ENCODE peak calls at places on chromosome 17, in six cellular contexts. One of them, this sample, is unnamed.

GRCh38 chr17:39204245-39204644 is 4.2 kb downstream of the RPL19 start:
- DNase-seq in T-helper 2 cell: no peak
- DNase-seq in COR-L47: no peak
- DNase-seq in stomach: no peak
- DNase-seq in stimulated activated CD4-positive, alpha-beta T cell treated with anti-CD3 and anti-CD28 coated beads, Interleukin-2, amount 100 ng/mL, for 48 hours: no peak
- DNase-seq in hepatocyte: no peak
- DNase-seq in this sample: no peak

GRCh38 chr17:72587773-72588511 is 467.1 kb downstream of the SOX9 start:
- DNase-seq in T-helper 2 cell: peak
- DNase-seq in COR-L47: peak
- DNase-seq in stomach: no peak
- DNase-seq in stimulated activated CD4-positive, alpha-beta T cell treated with anti-CD3 and anti-CD28 coated beads, Interleukin-2, amount 100 ng/mL, for 48 hours: no peak
- DNase-seq in hepatocyte: peak
- DNase-seq in this sample: no peak

GRCh38 chr17:22703204-22703603 is 1010.9 kb downstream of the KCNJ18 start:
- DNase-seq in T-helper 2 cell: no peak
- DNase-seq in COR-L47: no peak
- DNase-seq in stomach: no peak
- DNase-seq in stimulated activated CD4-positive, alpha-beta T cell treated with anti-CD3 and anti-CD28 coated beads, Interleukin-2, amount 100 ng/mL, for 48 hours: no peak
- DNase-seq in hepatocyte: no peak
- DNase-seq in this sample: no peak

GRCh38 chr17:57121308-57122042 is 36.4 kb downstream of the AKAP1 start:
- DNase-seq in T-helper 2 cell: no peak
- DNase-seq in COR-L47: peak
- DNase-seq in stomach: peak
- DNase-seq in stimulated activated CD4-positive, alpha-beta T cell treated with anti-CD3 and anti-CD28 coated beads, Interleukin-2, amount 100 ng/mL, for 48 hours: no peak
- DNase-seq in hepatocyte: peak
- DNase-seq in this sample: no peak

GRCh38 chr17:82687375-82687861 is 11.1 kb downstream of the RAB40B start:
- DNase-seq in T-helper 2 cell: no peak
- DNase-seq in COR-L47: no peak
- DNase-seq in stomach: peak
- DNase-seq in stimulated activated CD4-positive, alpha-beta T cell treated with anti-CD3 and anti-CD28 coated beads, Interleukin-2, amount 100 ng/mL, for 48 hours: no peak
- DNase-seq in hepatocyte: no peak
- DNase-seq in this sample: peak

GRCh38 chr17:28500712-28501379 is 5.3 kb upstream of the FOXN1 start:
- DNase-seq in T-helper 2 cell: no peak
- DNase-seq in COR-L47: no peak
- DNase-seq in stomach: no peak
- DNase-seq in stimulated activated CD4-positive, alpha-beta T cell treated with anti-CD3 and anti-CD28 coated beads, Interleukin-2, amount 100 ng/mL, for 48 hours: no peak
- DNase-seq in hepatocyte: no peak
- DNase-seq in this sample: no peak

GRCh38 chr17:82876602-82877391 is 37.0 kb upstream of the ZNF750 start:
- DNase-seq in T-helper 2 cell: no peak
- DNase-seq in COR-L47: no peak
- DNase-seq in stomach: peak
- DNase-seq in stimulated activated CD4-positive, alpha-beta T cell treated with anti-CD3 and anti-CD28 coated beads, Interleukin-2, amount 100 ng/mL, for 48 hours: no peak
- DNase-seq in hepatocyte: peak
- DNase-seq in this sample: no peak

GRCh38 chr17:75006653-75007052 is 5.8 kb upstream of the MRPL58 start:
- DNase-seq in T-helper 2 cell: no peak
- DNase-seq in COR-L47: no peak
- DNase-seq in stomach: no peak
- DNase-seq in stimulated activated CD4-positive, alpha-beta T cell treated with anti-CD3 and anti-CD28 coated beads, Interleukin-2, amount 100 ng/mL, for 48 hours: no peak
- DNase-seq in hepatocyte: no peak
- DNase-seq in this sample: no peak

GRCh38 chr17:19672009-19672837 is 23.7 kb downstream of the ALDH3A2 start:
- DNase-seq in T-helper 2 cell: no peak
- DNase-seq in COR-L47: no peak
- DNase-seq in stomach: peak
- DNase-seq in stimulated activated CD4-positive, alpha-beta T cell treated with anti-CD3 and anti-CD28 coated beads, Interleukin-2, amount 100 ng/mL, for 48 hours: no peak
- DNase-seq in hepatocyte: peak
- DNase-seq in this sample: no peak

GRCh38 chr17:45131616-45132301 is 556 bp downstream of the PLCD3 start:
- DNase-seq in T-helper 2 cell: peak
- DNase-seq in COR-L47: no peak
- DNase-seq in stomach: peak
- DNase-seq in stimulated activated CD4-positive, alpha-beta T cell treated with anti-CD3 and anti-CD28 coated beads, Interleukin-2, amount 100 ng/mL, for 48 hours: peak
- DNase-seq in hepatocyte: peak
- DNase-seq in this sample: no peak

GRCh38 chr17:65723356-65723928 is 162.0 kb upstream of the AXIN2 start:
- DNase-seq in T-helper 2 cell: no peak
- DNase-seq in COR-L47: no peak
- DNase-seq in stomach: no peak
- DNase-seq in stimulated activated CD4-positive, alpha-beta T cell treated with anti-CD3 and anti-CD28 coated beads, Interleukin-2, amount 100 ng/mL, for 48 hours: no peak
- DNase-seq in hepatocyte: no peak
- DNase-seq in this sample: no peak

GRCh38 chr17:77455111-77455877 is 314.5 kb downstream of the SEC14L1 start:
- DNase-seq in T-helper 2 cell: peak
- DNase-seq in COR-L47: no peak
- DNase-seq in stomach: no peak
- DNase-seq in stimulated activated CD4-positive, alpha-beta T cell treated with anti-CD3 and anti-CD28 coated beads, Interleukin-2, amount 100 ng/mL, for 48 hours: no peak
- DNase-seq in hepatocyte: no peak
- DNase-seq in this sample: no peak

GRCh38 chr17:48515925-48516900 is 14.6 kb downstream of the HOXB1 start:
- DNase-seq in T-helper 2 cell: no peak
- DNase-seq in COR-L47: no peak
- DNase-seq in stomach: no peak
- DNase-seq in stimulated activated CD4-positive, alpha-beta T cell treated with anti-CD3 and anti-CD28 coated beads, Interleukin-2, amount 100 ng/mL, for 48 hours: no peak
- DNase-seq in hepatocyte: no peak
- DNase-seq in this sample: no peak

GRCh38 chr17:49861150-49861884 is 13.4 kb upstream of the TAC4 start:
- DNase-seq in T-helper 2 cell: peak
- DNase-seq in COR-L47: peak
- DNase-seq in stomach: no peak
- DNase-seq in stimulated activated CD4-positive, alpha-beta T cell treated with anti-CD3 and anti-CD28 coated beads, Interleukin-2, amount 100 ng/mL, for 48 hours: peak
- DNase-seq in hepatocyte: peak
- DNase-seq in this sample: no peak

GRCh38 chr17:2076461-2076984 is 21.6 kb downstream of the HIC1 start:
- DNase-seq in T-helper 2 cell: no peak
- DNase-seq in COR-L47: no peak
- DNase-seq in stomach: no peak
- DNase-seq in stimulated activated CD4-positive, alpha-beta T cell treated with anti-CD3 and anti-CD28 coated beads, Interleukin-2, amount 100 ng/mL, for 48 hours: no peak
- DNase-seq in hepatocyte: peak
- DNase-seq in this sample: no peak

GRCh38 chr17:47687748-47688147 is 6.2 kb upstream of the TBKBP1 start:
- DNase-seq in T-helper 2 cell: no peak
- DNase-seq in COR-L47: no peak
- DNase-seq in stomach: no peak
- DNase-seq in stimulated activated CD4-positive, alpha-beta T cell treated with anti-CD3 and anti-CD28 coated beads, Interleukin-2, amount 100 ng/mL, for 48 hours: no peak
- DNase-seq in hepatocyte: no peak
- DNase-seq in this sample: no peak

GRCh38 chr17:48795444-48796162 is 21.4 kb downstream of the TTLL6 start:
- DNase-seq in T-helper 2 cell: no peak
- DNase-seq in COR-L47: no peak
- DNase-seq in stomach: no peak
- DNase-seq in stimulated activated CD4-positive, alpha-beta T cell treated with anti-CD3 and anti-CD28 coated beads, Interleukin-2, amount 100 ng/mL, for 48 hours: no peak
- DNase-seq in hepatocyte: peak
- DNase-seq in this sample: no peak

This sample was measured in NCI-H1048.